ENCODE peak calls at places on chromosomes 1 and 21, in eight cellular contexts. L is dorsolateral prefrontal cortex, E is tibial nerve, W is AG04450, A is right lobe of liver, X is left ventricle myocardium inferior, G is fibroblast of lung, T is Panc1. F is an unnamed sample.

GRCh38 chr1:31802190-31803150 is 13.4 kb downstream of the SPOCD1 start:
- DNase-seq in L (no peak), E (no peak), W (no peak), A (no peak), X (no peak), G (no peak), T (no peak), F (no peak)

GRCh38 chr1:22710688-22711024 is at the start of gene EPHB2:
- DNase-seq in L (peak), E (no peak), W (no peak), A (peak), X (peak), G (peak), T (no peak), F (no peak)

GRCh38 chr1:185636848-185637247 is 97.3 kb upstream of the HMCN1 start:
- DNase-seq in L (no peak), E (no peak), W (no peak), A (no peak), X (no peak), G (no peak), T (no peak), F (peak)

GRCh38 chr1:53430779-53431178 is 28.4 kb upstream of the DMRTB1 start:
- DNase-seq in L (no peak), E (no peak), W (no peak), A (no peak), X (no peak), G (no peak), T (no peak), F (no peak)

GRCh38 chr1:233844697-233845096 is 59.8 kb upstream of the SLC35F3 start:
- DNase-seq in L (no peak), E (no peak), W (no peak), A (no peak), X (no peak), G (peak), T (no peak), F (no peak)

GRCh38 chr1:56028244-56028643 is 551.1 kb downstream of the PLPP3 start:
- DNase-seq in L (no peak), E (no peak), W (no peak), A (no peak), X (no peak), G (no peak), T (no peak), F (no peak)

GRCh38 chr21:44749116-44749758 is 37.9 kb upstream of the TSPEAR start:
- DNase-seq in L (no peak), E (no peak), W (no peak), A (no peak), X (no peak), G (no peak), T (no peak), F (no peak)

GRCh38 chr1:227795732-227796131 is 19.7 kb upstream of the PRSS38 start:
- DNase-seq in L (no peak), E (no peak), W (no peak), A (no peak), X (no peak), G (no peak), T (no peak), F (no peak)

GRCh38 chr21:28922368-28922767 is 70.3 kb downstream of the LTN1 start:
- DNase-seq in L (no peak), E (no peak), W (no peak), A (no peak), X (no peak), G (no peak), T (no peak), F (no peak)

GRCh38 chr21:25927195-25927880 is 192.6 kb downstream of the GABPA start:
- DNase-seq in L (no peak), E (no peak), W (no peak), A (no peak), X (no peak), G (no peak), T (no peak), F (no peak)

GRCh38 chr1:39269791-39270342 is 65.4 kb downstream of the MACF1 start:
- DNase-seq in L (no peak), E (no peak), W (peak), A (no peak), X (no peak), G (no peak), T (no peak), F (peak)

GRCh38 chr1:52164604-52165003 is 22.7 kb downstream of the ZFYVE9 start:
- DNase-seq in L (no peak), E (no peak), W (no peak), A (no peak), X (no peak), G (peak), T (no peak), F (no peak)

GRCh38 chr1:200896571-200897187 is 2.0 kb downstream of the INAVA start:
- DNase-seq in L (no peak), E (no peak), W (no peak), A (peak), X (no peak), G (peak), T (no peak), F (no peak)

GRCh38 chr1:206658981-206659273 is 23.6 kb downstream of the DYRK3 start:
- DNase-seq in L (no peak), E (no peak), W (no peak), A (no peak), X (no peak), G (no peak), T (no peak), F (no peak)

GRCh38 chr1:52037402-52037814 is 3.8 kb upstream of the KTI12 start:
- DNase-seq in L (no peak), E (no peak), W (no peak), A (no peak), X (no peak), G (no peak), T (no peak), F (no peak)

GRCh38 chr1:9145021-9145668 is 16.2 kb upstream of the GPR157 start:
- DNase-seq in L (no peak), E (no peak), W (no peak), A (no peak), X (no peak), G (peak), T (no peak), F (no peak)

GRCh38 chr1:176174108-176174507 is 33.0 kb downstream of the COP1 start:
- DNase-seq in L (no peak), E (no peak), W (no peak), A (no peak), X (no peak), G (peak), T (no peak), F (no peak)

GRCh38 chr21:26966978-26967913 is at the start of gene ADAMTS5:
- DNase-seq in L (peak), E (no peak), W (no peak), A (peak), X (peak), G (peak), T (no peak), F (no peak)

GRCh38 chr1:179788259-179788658 is 45.2 kb downstream of the FAM163A start:
- DNase-seq in L (no peak), E (no peak), W (no peak), A (no peak), X (no peak), G (no peak), T (no peak), F (no peak)

GRCh38 chr1:202351725-202352124 is 3.2 kb downstream of the PPP1R12B start:
- DNase-seq in L (no peak), E (no peak), W (no peak), A (no peak), X (no peak), G (peak), T (no peak), F (no peak)

GRCh38 chr1:5688479-5689077 is 303.6 kb downstream of the NPHP4 start:
- DNase-seq in L (no peak), E (no peak), W (no peak), A (no peak), X (no peak), G (no peak), T (no peak), F (no peak)

GRCh38 chr1:230215049-230215448 is 148.0 kb downstream of the GALNT2 start:
- DNase-seq in L (peak), E (peak), W (no peak), A (no peak), X (peak), G (peak), T (no peak), F (no peak)

GRCh38 chr21:44389335-44389734 is 35.9 kb downstream of the TRPM2 start:
- DNase-seq in L (no peak), E (no peak), W (no peak), A (no peak), X (no peak), G (no peak), T (no peak), F (no peak)

GRCh38 chr1:238113222-238113621 is 222.5 kb upstream of the ZP4 start:
- DNase-seq in L (no peak), E (no peak), W (no peak), A (no peak), X (no peak), G (no peak), T (no peak), F (no peak)

GRCh38 chr1:85282424-85282823 is 6.0 kb upstream of the BCL10 start:
- DNase-seq in L (no peak), E (no peak), W (no peak), A (no peak), X (no peak), G (no peak), T (no peak), F (no peak)

GRCh38 chr1:115117303-115117702 is 28.0 kb upstream of the TSPAN2 start:
- DNase-seq in L (no peak), E (no peak), W (no peak), A (no peak), X (no peak), G (no peak), T (no peak), F (no peak)

GRCh38 chr1:245961137-245961540 is 545.9 kb downstream of the SMYD3 start:
- DNase-seq in L (no peak), E (no peak), W (no peak), A (no peak), X (no peak), G (no peak), T (no peak), F (no peak)

GRCh38 chr21:45940621-45941337 is 40.8 kb upstream of the COL6A1 start:
- DNase-seq in L (no peak), E (no peak), W (no peak), A (no peak), X (no peak), G (no peak), T (no peak), F (no peak)

GRCh38 chr1:37078866-37079265 is 44.6 kb upstream of the GRIK3 start:
- DNase-seq in L (no peak), E (no peak), W (no peak), A (no peak), X (no peak), G (no peak), T (no peak), F (no peak)

GRCh38 chr1:160664573-160665051 is 17.8 kb upstream of the SLAMF1 start:
- DNase-seq in L (no peak), E (no peak), W (no peak), A (no peak), X (no peak), G (no peak), T (no peak), F (peak)

DNA sequence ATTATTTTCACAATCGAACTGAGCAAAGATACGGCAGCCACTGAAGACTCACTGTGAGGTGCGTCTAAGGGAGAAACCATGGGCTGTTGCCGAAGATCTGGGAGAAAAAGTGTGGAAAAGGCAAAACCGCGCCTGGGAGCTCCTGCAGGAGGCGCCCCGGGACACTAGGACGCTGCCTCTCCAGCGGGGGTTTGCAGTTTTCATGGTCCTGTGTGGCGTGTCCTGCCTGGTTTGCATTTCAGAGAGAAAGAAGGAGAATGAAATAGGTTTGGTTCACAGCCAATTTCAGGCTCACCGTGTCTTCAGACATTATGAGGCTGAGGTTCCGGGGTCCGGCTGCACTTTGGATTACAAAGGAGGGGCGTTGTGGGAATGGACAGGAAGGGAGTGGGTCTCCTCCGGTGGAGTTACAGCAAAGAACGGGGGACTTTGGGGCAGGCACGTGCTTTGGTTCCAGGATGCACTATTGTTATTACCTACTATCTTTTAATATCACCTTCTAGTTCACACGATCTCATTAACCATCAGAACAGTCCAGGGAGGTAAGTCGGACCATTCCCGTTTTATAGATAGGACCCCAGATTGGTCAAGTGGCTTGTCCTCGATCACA is 179.8 kb downstream of the DYRK1A start:
- DNase-seq in L (no peak), E (no peak), W (no peak), A (no peak), X (no peak), G (no peak), T (no peak), F (no peak)
- H3K4me3 ChIP-seq in L (no peak), E (no peak), W (no peak), A (no peak), X (no peak), G (no peak), T (no peak), F (no peak)

GRCh38 chr1:217561446-217561845 is 69.4 kb downstream of the GPATCH2 start:
- DNase-seq in L (no peak), E (no peak), W (no peak), A (no peak), X (no peak), G (peak), T (no peak), F (no peak)

GRCh38 chr1:217564833-217565232 is 66.1 kb downstream of the GPATCH2 start:
- DNase-seq in L (no peak), E (no peak), W (no peak), A (no peak), X (no peak), G (no peak), T (no peak), F (no peak)

GRCh38 chr1:217568200-217568599 is 62.7 kb downstream of the GPATCH2 start:
- DNase-seq in L (no peak), E (no peak), W (no peak), A (no peak), X (no peak), G (no peak), T (no peak), F (no peak)

GRCh38 chr1:217562229-217562878 is 68.5 kb downstream of the GPATCH2 start:
- DNase-seq in L (no peak), E (no peak), W (peak), A (no peak), X (no peak), G (peak), T (no peak), F (no peak)

DNA sequence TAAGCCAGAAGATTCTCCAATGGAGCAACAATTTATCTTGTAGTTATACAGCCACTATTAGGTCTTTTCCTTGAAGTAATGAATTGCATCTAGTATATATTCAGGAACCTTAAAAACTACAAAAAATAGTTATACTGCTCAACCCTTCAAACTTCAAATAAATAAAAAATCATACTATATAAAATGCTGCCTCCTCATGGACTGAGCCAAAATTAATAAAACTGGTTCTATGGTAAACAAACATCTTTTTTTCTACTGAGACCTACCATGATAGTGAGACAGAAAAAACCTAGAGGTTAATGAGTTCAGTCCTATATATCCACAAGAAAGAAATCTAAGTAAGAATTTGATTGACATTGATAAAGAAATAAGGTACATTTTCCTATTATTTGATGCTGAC is 67.7 kb downstream of the GPATCH2 start:
- DNase-seq in L (no peak), E (no peak), W (no peak), A (no peak), X (no peak), G (no peak), T (no peak), F (no peak)
- TF ChIP-seq CTCF in L (no peak), E (no peak), W (no peak), A (no peak), X (no peak), G (no peak), T (no peak), F (no peak)

DNA sequence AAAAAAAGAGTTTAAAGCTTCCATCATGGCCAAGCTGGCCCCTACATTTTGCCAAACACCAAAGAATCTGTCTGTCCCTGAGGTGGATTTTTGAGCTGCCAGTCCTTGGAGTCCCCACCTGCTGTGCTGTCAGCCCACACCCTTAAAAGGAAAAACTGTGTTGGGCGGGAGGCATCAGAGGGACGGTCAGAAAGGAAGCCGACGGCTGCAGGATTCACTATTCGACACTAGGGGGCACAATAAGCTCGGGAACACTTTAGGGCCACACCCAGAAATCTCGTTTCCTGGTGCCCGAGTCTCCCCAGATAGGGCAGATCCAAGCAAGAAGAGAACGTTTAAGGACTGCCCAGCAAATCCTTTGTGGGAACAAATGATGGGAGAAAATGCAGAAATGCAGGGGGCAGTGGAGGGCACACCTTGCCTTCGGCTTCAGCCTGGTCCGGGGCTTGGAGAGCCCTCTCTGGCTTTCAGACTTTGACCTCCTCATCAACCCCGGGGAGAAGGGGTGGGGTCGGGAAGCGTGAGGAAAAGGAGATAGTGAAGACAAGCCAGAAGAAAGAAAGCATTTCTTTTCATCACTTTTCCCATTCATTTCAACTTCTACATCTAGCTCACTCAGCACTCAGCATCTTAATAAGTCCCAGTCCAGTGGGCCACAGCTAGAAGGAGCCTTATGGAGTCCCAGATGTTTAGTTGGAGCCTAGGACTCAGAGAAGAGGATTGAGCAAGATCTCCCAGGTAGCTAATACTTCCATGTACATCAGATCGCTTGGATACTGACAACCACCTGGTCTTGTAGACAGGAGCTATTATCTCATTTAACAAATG is 5.0 kb upstream of the CTTNBP2NL start:
- DNase-seq in L (peak), E (peak), W (peak), A (peak), X (peak), G (peak), T (peak), F (peak)
- H3K4me3 ChIP-seq in L (peak), E (peak), W (peak), A (peak), X (peak), G (peak), T (peak), F (peak)

GRCh38 chr1:34847094-34847493 is 12.5 kb downstream of the SMIM12 start:
- DNase-seq in L (no peak), E (no peak), W (no peak), A (no peak), X (no peak), G (no peak), T (no peak), F (no peak)
- TF ChIP-seq CTCF in L (no peak), E (no peak), W (no peak), A (no peak), X (no peak), G (no peak), T (no peak), F (no peak)

GRCh38 chr1:155079487-155080249 is 1.0 kb downstream of the EFNA3 start:
- DNase-seq in L (no peak), E (no peak), W (no peak), A (no peak), X (no peak), G (no peak), T (no peak), F (no peak)

GRCh38 chr1:155082301-155082940 is 3.8 kb downstream of the EFNA3 start:
- DNase-seq in L (no peak), E (no peak), W (no peak), A (no peak), X (no peak), G (no peak), T (no peak), F (no peak)

GRCh38 chr1:155079210-155079486 is 511 bp downstream of the EFNA3 start:
- DNase-seq in L (no peak), E (no peak), W (no peak), A (no peak), X (no peak), G (no peak), T (no peak), F (no peak)

GRCh38 chr1:155081472-155082300 is 3.0 kb downstream of the EFNA3 start:
- DNase-seq in L (no peak), E (no peak), W (no peak), A (no peak), X (no peak), G (no peak), T (no peak), F (no peak)

DNA sequence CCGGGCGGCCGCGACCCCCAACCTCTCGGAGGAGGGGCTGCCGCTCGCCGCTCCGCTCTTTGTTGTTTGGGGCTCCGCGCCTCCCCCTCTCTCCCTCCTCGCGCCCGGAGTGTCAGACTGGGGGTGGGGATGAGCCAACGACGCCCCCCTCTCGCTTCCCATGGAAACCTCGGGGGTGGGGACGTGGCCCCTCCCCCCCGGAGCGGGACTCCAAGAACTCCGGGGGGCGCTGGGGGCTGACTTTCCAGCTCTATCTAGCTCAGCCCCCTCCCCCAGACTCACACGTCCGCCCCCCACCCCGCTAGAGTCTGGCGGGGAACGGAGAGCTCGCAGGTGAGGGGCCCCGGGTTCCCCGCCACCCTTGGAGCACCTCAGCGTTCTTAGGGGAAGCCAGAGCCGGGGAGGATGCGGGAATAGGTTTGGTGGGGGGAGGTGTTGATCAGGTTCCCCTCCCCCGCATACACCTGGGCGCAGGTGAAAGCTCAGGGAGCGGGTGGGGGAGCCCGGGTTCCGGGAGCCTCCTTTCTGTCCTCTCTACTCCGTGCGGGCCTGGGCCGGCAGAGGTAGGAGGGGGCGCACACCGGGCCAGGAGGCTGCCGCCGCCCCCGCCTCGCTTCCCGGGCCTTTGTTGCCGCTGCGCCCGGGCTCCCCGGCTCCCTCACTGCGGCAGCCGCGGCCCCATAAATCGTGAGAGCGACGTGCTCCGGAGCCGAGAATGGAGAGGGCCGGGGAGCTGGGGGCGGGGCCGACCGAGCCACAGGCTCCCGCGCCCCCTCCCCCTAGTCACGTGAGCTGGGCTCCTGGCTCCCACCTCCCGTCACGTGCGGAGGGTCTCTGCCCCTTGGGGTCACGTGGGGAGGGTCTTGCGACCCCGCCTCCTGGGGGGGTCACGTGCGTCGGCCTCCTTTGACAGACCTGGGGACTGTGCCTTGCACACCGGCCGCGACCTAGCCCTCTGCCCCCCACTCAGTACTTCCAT is 1.9 kb downstream of the EFNA3 start:
- DNase-seq in L (no peak), E (no peak), W (no peak), A (no peak), X (no peak), G (no peak), T (no peak), F (no peak)
- H3K4me3 ChIP-seq in L (peak), E (peak), W (no peak), A (no peak), X (peak), G (no peak), T (peak), F (no peak)

F was measured in GM12864.